ENCODE peak calls at places on chromosomes 4 and X, in six cellular contexts. C, B, P, Q, X and R are unnamed samples.

GRCh38 chrX:65750674-65751469 is 83.4 kb downstream of the MSN start:
- DNase-seq in C (no peak), B (no peak), P (no peak), Q (no peak), X (no peak), R (no peak)

GRCh38 chr4:4284827-4285618 is 4.9 kb downstream of the LYAR start:
- DNase-seq in C (no peak), B (no peak), P (no peak), Q (no peak), X (no peak), R (peak)

GRCh38 chrX:1481636-1482529 is 29.2 kb upstream of the ASMTL start:
- DNase-seq in C (peak), B (peak), P (peak), Q (no peak), X (peak), R (peak)

GRCh38 chr4:149296503-149296902 is 519.1 kb downstream of the IQCM start:
- DNase-seq in C (no peak), B (peak), P (no peak), Q (no peak), X (no peak), R (no peak)

GRCh38 chr4:38570647-38571326 is 93.2 kb upstream of the KLF3 start:
- DNase-seq in C (no peak), B (no peak), P (no peak), Q (no peak), X (no peak), R (no peak)

GRCh38 chr4:109683621-109684253 is 19.5 kb downstream of the CASP6 start:
- DNase-seq in C (no peak), B (no peak), P (no peak), Q (no peak), X (no peak), R (no peak)

GRCh38 chr4:182917182-182918043 is at the start of gene DCTD:
- DNase-seq in C (peak), B (peak), P (peak), Q (no peak), X (peak), R (peak)

GRCh38 chr4:111399523-111400135 is 745.6 kb upstream of the FAM241A start:
- DNase-seq in C (no peak), B (no peak), P (no peak), Q (no peak), X (no peak), R (no peak)

GRCh38 chrX:39163585-39163984 is 362.3 kb downstream of the MID1IP1 start:
- DNase-seq in C (no peak), B (no peak), P (no peak), Q (no peak), X (no peak), R (no peak)

GRCh38 chrX:97743014-97743413 is 859.3 kb downstream of the RPA4 start:
- DNase-seq in C (no peak), B (no peak), P (no peak), Q (no peak), X (no peak), R (no peak)

GRCh38 chr4:115969756-115970155 is 856.3 kb upstream of the NDST4 start:
- DNase-seq in C (no peak), B (no peak), P (no peak), Q (peak), X (no peak), R (peak)

GRCh38 chr4:10577495-10577894 is 107.1 kb downstream of the CLNK start:
- DNase-seq in C (no peak), B (no peak), P (no peak), Q (no peak), X (no peak), R (no peak)

GRCh38 chr4:54609310-54609709 is 48.4 kb upstream of the KIT start:
- DNase-seq in C (no peak), B (no peak), P (no peak), Q (no peak), X (no peak), R (no peak)

GRCh38 chrX:136086521-136086920 is 60.8 kb upstream of the FHL1 start:
- DNase-seq in C (no peak), B (peak), P (no peak), Q (no peak), X (no peak), R (no peak)

GRCh38 chr4:963276-964225 is 9.8 kb downstream of the DGKQ start:
- DNase-seq in C (peak), B (no peak), P (no peak), Q (no peak), X (no peak), R (no peak)

GRCh38 chr4:15020502-15021286 is 18.4 kb downstream of the CPEB2 start:
- DNase-seq in C (no peak), B (no peak), P (no peak), Q (no peak), X (no peak), R (no peak)

GRCh38 chrX:134661295-134661694 is 3.0 kb upstream of the PLAC1 start:
- DNase-seq in C (no peak), B (no peak), P (no peak), Q (no peak), X (no peak), R (no peak)

GRCh38 chrX:78329486-78329885 is 2.1 kb upstream of the CYSLTR1 start:
- DNase-seq in C (no peak), B (no peak), P (no peak), Q (no peak), X (no peak), R (peak)

GRCh38 chrX:153662266-153662665 is 11.3 kb downstream of the PNCK start:
- DNase-seq in C (no peak), B (peak), P (peak), Q (no peak), X (no peak), R (no peak)

GRCh38 chrX:154024271-154024670 is 4.6 kb upstream of the IRAK1 start:
- DNase-seq in C (no peak), B (no peak), P (no peak), Q (no peak), X (peak), R (no peak)

GRCh38 chrX:49172280-49172780 is 632 bp downstream of the PLP2 start:
- DNase-seq in C (peak), B (peak), P (peak), Q (no peak), X (peak), R (peak)

GRCh38 chr4:52111995-52112394 is 60.9 kb downstream of the SPATA18 start:
- DNase-seq in C (no peak), B (no peak), P (no peak), Q (no peak), X (no peak), R (no peak)

GRCh38 chr4:55903577-55903976 is 45.2 kb upstream of the CEP135 start:
- DNase-seq in C (no peak), B (peak), P (no peak), Q (no peak), X (no peak), R (no peak)

GRCh38 chr4:42519803-42520417 is 122.6 kb downstream of the SHISA3 start:
- DNase-seq in C (no peak), B (peak), P (no peak), Q (no peak), X (no peak), R (peak)

GRCh38 chr4:143431526-143432257 is 81.8 kb upstream of the SMARCA5 start:
- DNase-seq in C (no peak), B (no peak), P (no peak), Q (no peak), X (no peak), R (no peak)

GRCh38 chr4:159516556-159516955 is 413.7 kb downstream of the RAPGEF2 start:
- DNase-seq in C (no peak), B (no peak), P (no peak), Q (no peak), X (no peak), R (peak)

GRCh38 chr4:144504853-144505252 is 141.1 kb upstream of the HHIP start:
- DNase-seq in C (no peak), B (no peak), P (no peak), Q (no peak), X (no peak), R (no peak)

GRCh38 chrX:63764946-63765345 is 20.1 kb downstream of the ARHGEF9 start:
- DNase-seq in C (no peak), B (no peak), P (no peak), Q (peak), X (no peak), R (peak)

GRCh38 chr4:7281316-7282093 is 89.2 kb downstream of the SORCS2 start:
- DNase-seq in C (no peak), B (no peak), P (no peak), Q (no peak), X (no peak), R (no peak)

GRCh38 chr4:2796261-2797187 is 3.6 kb downstream of the SH3BP2 start:
- DNase-seq in C (peak), B (peak), P (peak), Q (peak), X (peak), R (peak)

GRCh38 chr4:2797188-2797544 is 4.3 kb downstream of the SH3BP2 start:
- DNase-seq in C (peak), B (no peak), P (peak), Q (no peak), X (no peak), R (no peak)

GRCh38 chr4:2794707-2795557 is 2.0 kb downstream of the SH3BP2 start:
- DNase-seq in C (peak), B (peak), P (peak), Q (no peak), X (peak), R (no peak)

GRCh38 chr4:2793920-2794706 is 1.2 kb downstream of the SH3BP2 start:
- DNase-seq in C (peak), B (peak), P (peak), Q (no peak), X (peak), R (no peak)

GRCh38 chr4:2795558-2796260 is 2.8 kb downstream of the SH3BP2 start:
- DNase-seq in C (peak), B (no peak), P (peak), Q (no peak), X (peak), R (no peak)
- H3K27ac ChIP-seq in C (peak), B (peak), P (peak), Q (peak), X (no peak), R (no peak)

DNA sequence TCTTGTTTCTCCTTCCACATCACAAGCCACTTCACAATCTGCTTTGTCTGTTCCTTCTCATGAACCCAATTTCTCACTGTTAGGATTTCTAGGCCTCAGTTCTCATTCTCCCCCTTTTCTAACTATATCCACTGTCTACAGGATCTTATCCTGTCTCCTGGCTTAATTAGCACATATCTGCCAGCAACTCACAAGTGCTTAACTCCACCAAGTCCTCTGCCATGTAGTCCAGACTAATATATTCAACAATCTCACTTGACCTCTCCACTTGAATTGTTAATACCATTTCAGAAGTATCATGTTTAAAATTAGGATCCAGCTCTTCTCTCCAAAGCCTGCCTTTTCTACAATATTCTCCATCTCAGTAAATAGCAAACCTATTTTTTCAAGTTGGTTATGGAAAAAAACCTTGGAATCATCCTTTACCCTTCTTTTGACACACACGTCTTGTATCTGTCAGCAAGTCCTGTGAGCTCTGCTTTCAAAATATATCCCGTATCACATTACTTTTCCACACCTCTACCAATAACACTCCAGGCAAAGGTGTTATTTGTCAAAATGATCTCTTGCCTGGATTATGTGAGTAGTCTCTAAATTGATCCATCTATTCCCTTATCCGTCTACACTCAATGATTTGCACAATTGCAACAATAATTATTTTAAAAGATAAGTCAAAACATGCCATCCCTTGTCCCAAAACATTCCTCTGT is 127.2 kb upstream of the SLIT2 start:
- DNase-seq in C (no peak), B (no peak), P (no peak), Q (no peak), X (no peak), R (no peak)
- H3K27ac ChIP-seq in C (no peak), B (no peak), P (no peak), Q (no peak), X (no peak), R (no peak)

GRCh38 chr4:83112678-83113428 is 1.7 kb downstream of the PLAC8 start:
- DNase-seq in C (no peak), B (peak), P (no peak), Q (no peak), X (no peak), R (no peak)
- H3K27ac ChIP-seq in C (no peak), B (peak), P (peak), Q (no peak), X (no peak), R (no peak)

DNA sequence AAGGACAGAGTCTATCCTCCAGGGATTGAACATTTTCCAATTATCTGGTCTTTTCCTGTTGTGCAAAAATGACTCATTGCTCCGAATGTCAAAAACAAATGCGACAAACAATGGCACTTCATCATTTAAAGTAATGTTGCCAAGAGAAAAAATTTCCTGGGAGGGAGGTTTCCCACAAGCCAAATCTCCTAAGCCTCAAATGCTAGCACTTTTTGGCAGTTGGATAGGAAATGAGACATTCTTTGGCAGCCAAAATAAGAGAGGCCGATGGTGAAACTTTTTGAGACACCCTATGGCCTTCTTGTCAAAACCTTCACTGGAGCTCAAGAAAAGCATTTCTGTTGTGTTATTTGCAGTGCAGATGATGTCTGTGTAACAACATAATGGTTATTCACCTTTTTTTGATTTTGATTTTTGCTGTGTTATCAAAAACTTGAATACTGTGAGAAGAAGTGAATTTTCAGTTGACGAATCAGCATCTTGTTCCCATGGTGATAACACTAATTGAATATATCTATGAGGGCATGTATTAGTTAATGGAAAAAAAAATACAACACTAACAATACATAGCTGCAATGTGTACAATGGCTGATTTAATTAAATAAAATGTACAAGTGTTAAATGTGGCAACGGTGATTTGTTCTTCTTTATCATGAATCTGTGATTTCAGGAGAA is 333.8 kb downstream of the ANK2 start:
- DNase-seq in C (no peak), B (peak), P (no peak), Q (no peak), X (no peak), R (peak)
- H3K27ac ChIP-seq in C (no peak), B (no peak), P (peak), Q (no peak), X (peak), R (no peak)

GRCh38 chr4:133096972-133097371 is 52.1 kb upstream of the PCDH10 start:
- DNase-seq in C (no peak), B (no peak), P (no peak), Q (no peak), X (no peak), R (no peak)
- H3K27ac ChIP-seq in C (no peak), B (no peak), P (no peak), Q (no peak), X (no peak), R (no peak)

GRCh38 chrX:8042304-8042703 is 115.1 kb upstream of the PNPLA4 start:
- DNase-seq in C (no peak), B (no peak), P (no peak), Q (no peak), X (no peak), R (peak)
- H3K27ac ChIP-seq in C (no peak), B (no peak), P (no peak), Q (peak), X (no peak), R (no peak)